ENCODE peak calls at places on chromosomes 1 and 21, in ten cellular contexts. M, N, V, I, J, D, B, P, R and F are unnamed samples.

GRCh38 chr1:12447301-12447700 is 170.7 kb downstream of the DHRS3 start:
- DNase-seq in B (no peak), P (no peak), R (no peak), D (no peak), I (no peak), M (no peak), J (no peak), V (no peak), N (no peak), F (no peak)

GRCh38 chr21:44461005-44461404 is 5.7 kb downstream of the LRRC3 start:
- DNase-seq in R (no peak), I (no peak), V (peak; percentile 37), B (no peak), N (no peak), D (no peak), P (no peak), M (no peak), J (no peak), F (no peak)

GRCh38 chr1:54981466-54981865 is 1.0 kb downstream of the TMEM61 start:
- DNase-seq in N (no peak), D (no peak), R (no peak), B (no peak), I (no peak), V (peak; percentile 21), M (no peak), P (no peak), J (no peak), F (peak; percentile 0)

GRCh38 chr1:194289569-194290266 is 1103.3 kb upstream of the B3GALT2 start:
- DNase-seq in I (peak; percentile 68), M (peak; percentile 36), D (peak; percentile 16), B (peak; percentile 18), J (no peak), P (peak; percentile 45), N (peak; percentile 37), V (no peak), R (no peak), F (no peak)

GRCh38 chr1:226912587-226913176 is 27.4 kb upstream of the COQ8A start:
- DNase-seq in P (peak; percentile 46), I (peak; percentile 66), J (peak; percentile 71), D (no peak), R (no peak), N (no peak), M (peak; percentile 37), V (peak; percentile 57), B (no peak), F (peak; percentile 54)

GRCh38 chr21:33931799-33932390 is 16.3 kb upstream of the ATP5PO start:
- DNase-seq in I (peak; percentile 45), N (peak; percentile 38), D (no peak), V (no peak), R (no peak), J (no peak), M (no peak), P (no peak), B (no peak), F (no peak)

GRCh38 chr1:207055386-207056001 is 2.4 kb downstream of the PFKFB2 start:
- DNase-seq in J (no peak), I (no peak), R (no peak), P (no peak), B (no peak), V (no peak), D (no peak), M (no peak), N (no peak), F (no peak)

GRCh38 chr1:3718764-3719163 is 33.5 kb upstream of the CCDC27 start:
- DNase-seq in P (no peak), B (no peak), D (no peak), I (peak; percentile 25), V (no peak), J (no peak), M (no peak), R (no peak), N (no peak), F (no peak)

GRCh38 chr1:28456078-28456477 is 49.8 kb upstream of the RCC1 start:
- DNase-seq in N (peak; percentile 82), P (no peak), D (no peak), R (no peak), B (no peak), V (no peak), M (peak; percentile 20), I (no peak), J (no peak), F (no peak)

GRCh38 chr1:12344611-12345299 is 114.9 kb downstream of the VPS13D start:
- DNase-seq in P (peak; percentile 39), N (peak; percentile 93), J (peak; percentile 50), I (peak; percentile 35), R (peak; percentile 5), B (no peak), V (no peak), M (peak; percentile 29), D (no peak), F (no peak)

GRCh38 chr1:97989094-97989680 is 68.4 kb upstream of the DPYD start:
- DNase-seq in J (no peak), D (no peak), M (no peak), N (no peak), V (no peak), R (no peak), I (no peak), P (no peak), B (no peak), F (no peak)

GRCh38 chr1:24557711-24558121 is 1.8 kb downstream of the NCMAP start:
- DNase-seq in D (no peak), M (no peak), R (no peak), I (no peak), J (no peak), N (no peak), P (no peak), V (no peak), B (no peak), F (no peak)

GRCh38 chr1:113333056-113333455 is 57.3 kb upstream of the MAGI3 start:
- DNase-seq in B (no peak), J (no peak), R (no peak), V (no peak), N (no peak), I (no peak), D (no peak), M (no peak), P (no peak), F (no peak)

GRCh38 chr1:230026572-230026971 is 40.5 kb upstream of the GALNT2 start:
- DNase-seq in P (no peak), J (no peak), B (no peak), I (no peak), R (no peak), M (no peak), V (no peak), N (no peak), D (no peak), F (no peak)

GRCh38 chr1:200530551-200531261 is 89.8 kb downstream of the KIF14 start:
- DNase-seq in I (no peak), M (peak; percentile 11), B (peak; percentile 9), R (no peak), J (no peak), P (peak; percentile 22), V (no peak), N (no peak), D (no peak), F (no peak)

GRCh38 chr1:6961289-6961688 is 176.0 kb downstream of the CAMTA1 start:
- DNase-seq in D (no peak), J (no peak), R (no peak), N (no peak), P (no peak), M (no peak), V (no peak), B (no peak), I (no peak), F (no peak)

GRCh38 chr1:168907781-168908180 is 178.8 kb upstream of the DPT start:
- DNase-seq in I (no peak), P (no peak), J (no peak), B (no peak), R (no peak), V (no peak), N (no peak), D (no peak), M (no peak), F (no peak)

GRCh38 chr1:79043506-79043905 is 37.0 kb upstream of the ADGRL4 start:
- DNase-seq in D (no peak), I (no peak), J (no peak), N (no peak), M (no peak), R (no peak), B (no peak), P (no peak), V (no peak), F (no peak)

GRCh38 chr1:40663324-40664166 is 1.9 kb downstream of the RIMS3 start:
- DNase-seq in J (no peak), P (no peak), B (no peak), I (peak; percentile 24), M (no peak), R (no peak), D (no peak), V (no peak), N (no peak), F (no peak)

GRCh38 chr1:91226741-91227140 is 177.9 kb downstream of the HFM1 start:
- DNase-seq in M (no peak), V (no peak), J (no peak), P (no peak), R (no peak), B (no peak), N (no peak), I (no peak), D (no peak), F (no peak)

GRCh38 chr1:202656951-202657646 is 53.2 kb downstream of the SYT2 start:
- DNase-seq in J (no peak), N (peak; percentile 29), P (no peak), V (no peak), B (no peak), D (no peak), I (no peak), R (no peak), M (no peak), F (no peak)

GRCh38 chr21:34076835-34077234 is 3.5 kb downstream of the MRPS6 start:
- DNase-seq in V (no peak), N (no peak), P (peak; percentile 11), M (no peak), I (no peak), J (no peak), D (no peak), R (no peak), B (no peak), F (no peak)

GRCh38 chr1:166840309-166841302 is 1.3 kb downstream of the POGK start:
- DNase-seq in V (no peak), B (no peak), I (no peak), D (no peak), M (no peak), P (no peak), N (peak; percentile 43), R (no peak), J (no peak), F (no peak)

GRCh38 chr1:210385228-210385627 is 56.5 kb downstream of the HHAT start:
- DNase-seq in B (no peak), P (no peak), N (no peak), V (no peak), J (no peak), D (no peak), M (no peak), I (no peak), R (no peak), F (no peak)

GRCh38 chr1:13737388-13737787 is 37.4 kb downstream of the PRDM2 start:
- DNase-seq in D (no peak), N (no peak), P (no peak), R (no peak), M (no peak), V (no peak), B (no peak), J (no peak), I (no peak), F (no peak)